ENCODE peak calls at places on chromosomes 3 and 15, in ten cellular contexts. One of them, this sample, is unnamed.

GRCh38 chr3:71066356-71066755 is 517.2 kb downstream of the FOXP1 start:
- DNase-seq in A549: no peak
- DNase-seq in tibial nerve: no peak
- DNase-seq in adrenal gland: no peak
- DNase-seq in fibroblast of lung: no peak
- DNase-seq in PC-9: no peak
- DNase-seq in sigmoid colon: no peak
- DNase-seq in left ventricle myocardium inferior: no peak
- DNase-seq in upper lobe of right lung: no peak
- DNase-seq in uterus: no peak
- DNase-seq in this sample: no peak

GRCh38 chr3:96266395-96267187 is 547.8 kb upstream of the EPHA6 start:
- DNase-seq in PC-9: peak; percentile 9
- DNase-seq in uterus: no peak
- DNase-seq in sigmoid colon: no peak
- DNase-seq in upper lobe of right lung: no peak
- DNase-seq in adrenal gland: no peak
- DNase-seq in A549: no peak
- DNase-seq in tibial nerve: no peak
- DNase-seq in left ventricle myocardium inferior: no peak
- DNase-seq in fibroblast of lung: peak; percentile 67
- DNase-seq in this sample: no peak

GRCh38 chr3:132356568-132356967 is 39.4 kb downstream of the ACP3 start:
- DNase-seq in left ventricle myocardium inferior: no peak
- DNase-seq in upper lobe of right lung: no peak
- DNase-seq in A549: no peak
- DNase-seq in PC-9: no peak
- DNase-seq in adrenal gland: no peak
- DNase-seq in tibial nerve: no peak
- DNase-seq in fibroblast of lung: no peak
- DNase-seq in uterus: no peak
- DNase-seq in sigmoid colon: no peak
- DNase-seq in this sample: no peak

GRCh38 chr15:63256433-63256884 is 20.9 kb upstream of the APH1B start:
- DNase-seq in adrenal gland: no peak
- DNase-seq in A549: peak; percentile 55
- DNase-seq in left ventricle myocardium inferior: no peak
- DNase-seq in fibroblast of lung: peak; percentile 86
- DNase-seq in PC-9: no peak
- DNase-seq in sigmoid colon: no peak
- DNase-seq in tibial nerve: no peak
- DNase-seq in upper lobe of right lung: no peak
- DNase-seq in uterus: no peak
- DNase-seq in this sample: no peak

GRCh38 chr3:9916346-9916733 is 558 bp upstream of the IL17RC start:
- DNase-seq in A549: no peak
- DNase-seq in sigmoid colon: peak; percentile 74
- DNase-seq in uterus: no peak
- DNase-seq in fibroblast of lung: peak; percentile 26
- DNase-seq in adrenal gland: no peak
- DNase-seq in upper lobe of right lung: no peak
- DNase-seq in left ventricle myocardium inferior: no peak
- DNase-seq in tibial nerve: peak; percentile 22
- DNase-seq in PC-9: no peak
- DNase-seq in this sample: no peak

GRCh38 chr15:62588930-62589655 is 424.0 kb upstream of the C2CD4B start:
- DNase-seq in A549: no peak
- DNase-seq in PC-9: no peak
- DNase-seq in adrenal gland: no peak
- DNase-seq in uterus: no peak
- DNase-seq in sigmoid colon: no peak
- DNase-seq in tibial nerve: no peak
- DNase-seq in upper lobe of right lung: no peak
- DNase-seq in left ventricle myocardium inferior: no peak
- DNase-seq in fibroblast of lung: peak; percentile 70
- DNase-seq in this sample: no peak

GRCh38 chr3:141795719-141796435 is 32.7 kb downstream of the GRK7 start:
- DNase-seq in upper lobe of right lung: peak; percentile 85
- DNase-seq in A549: no peak
- DNase-seq in adrenal gland: peak; percentile 79
- DNase-seq in tibial nerve: peak; percentile 40
- DNase-seq in left ventricle myocardium inferior: peak; percentile 65
- DNase-seq in uterus: peak; percentile 67
- DNase-seq in sigmoid colon: peak; percentile 86
- DNase-seq in PC-9: no peak
- DNase-seq in fibroblast of lung: peak; percentile 7
- DNase-seq in this sample: peak; percentile 70

GRCh38 chr3:39388741-39389248 is 5.6 kb downstream of the SLC25A38 start:
- DNase-seq in tibial nerve: no peak
- DNase-seq in adrenal gland: no peak
- DNase-seq in PC-9: no peak
- DNase-seq in A549: no peak
- DNase-seq in left ventricle myocardium inferior: no peak
- DNase-seq in uterus: no peak
- DNase-seq in fibroblast of lung: no peak
- DNase-seq in sigmoid colon: no peak
- DNase-seq in upper lobe of right lung: no peak
- DNase-seq in this sample: no peak

GRCh38 chr3:134985841-134986520 is 190.9 kb downstream of the EPHB1 start:
- DNase-seq in left ventricle myocardium inferior: no peak
- DNase-seq in A549: no peak
- DNase-seq in tibial nerve: no peak
- DNase-seq in PC-9: no peak
- DNase-seq in uterus: no peak
- DNase-seq in upper lobe of right lung: no peak
- DNase-seq in sigmoid colon: no peak
- DNase-seq in adrenal gland: no peak
- DNase-seq in fibroblast of lung: peak; percentile 3
- DNase-seq in this sample: no peak

DNA sequence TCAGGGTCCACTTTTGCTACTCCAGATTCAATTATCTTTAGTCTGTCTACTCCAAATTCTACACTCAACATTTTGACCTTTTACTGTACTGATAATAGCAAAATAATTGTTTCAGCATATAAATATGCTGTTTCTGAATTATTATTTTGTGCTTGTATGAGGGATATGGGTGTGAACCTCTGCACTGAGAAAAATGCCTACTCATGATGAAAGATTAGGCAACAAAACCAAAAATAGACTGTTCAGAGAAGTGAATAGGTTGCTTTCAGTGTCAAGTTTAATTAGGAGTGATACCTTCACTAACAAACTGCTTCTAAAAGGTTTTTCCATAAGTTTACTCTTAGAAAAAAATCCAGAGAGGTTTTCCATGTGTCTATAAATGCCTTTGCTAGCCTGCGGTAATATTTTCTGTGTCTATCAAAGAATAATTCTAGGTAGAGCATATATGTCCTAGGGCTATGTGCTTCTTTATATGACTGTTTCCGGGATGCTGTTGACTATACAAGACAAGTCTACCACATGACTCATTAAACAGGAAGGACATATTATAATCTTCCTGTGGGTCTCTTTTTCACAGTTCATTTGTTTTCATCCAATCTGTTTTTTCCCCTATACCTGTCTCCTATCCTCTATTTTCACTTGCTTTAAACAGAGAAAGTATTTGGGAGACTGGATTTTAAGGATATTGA is 218.5 kb upstream of the TTC14 start:
- DNase-seq in upper lobe of right lung: no peak
- DNase-seq in sigmoid colon: no peak
- DNase-seq in fibroblast of lung: no peak
- DNase-seq in uterus: no peak
- DNase-seq in PC-9: no peak
- DNase-seq in adrenal gland: no peak
- DNase-seq in tibial nerve: no peak
- DNase-seq in A549: no peak
- DNase-seq in left ventricle myocardium inferior: no peak
- DNase-seq in this sample: no peak
- H3K4me1 ChIP-seq in upper lobe of right lung: no peaks in the 10 kb centered on the region
- H3K4me1 ChIP-seq in sigmoid colon: no peaks in the 10 kb centered on the region
- H3K4me1 ChIP-seq in fibroblast of lung: no peaks in the 10 kb centered on the region
- H3K4me1 ChIP-seq in uterus: no peaks in the 10 kb centered on the region
- H3K4me1 ChIP-seq in PC-9: no peaks in the 10 kb centered on the region
- H3K4me1 ChIP-seq in adrenal gland: no peaks in the 10 kb centered on the region
- H3K4me1 ChIP-seq in tibial nerve: no peaks in the 10 kb centered on the region
- H3K4me1 ChIP-seq in A549: no peaks in the 10 kb centered on the region
- H3K4me1 ChIP-seq in left ventricle myocardium inferior: no peaks in the 10 kb centered on the region
- H3K4me1 ChIP-seq in this sample: no peaks in the 10 kb centered on the region

GRCh38 chr3:43696881-43697280 is 6.1 kb downstream of the ABHD5 start:
- DNase-seq in adrenal gland: no peak
- DNase-seq in upper lobe of right lung: no peak
- DNase-seq in A549: no peak
- DNase-seq in tibial nerve: no peak
- DNase-seq in left ventricle myocardium inferior: no peak
- DNase-seq in uterus: no peak
- DNase-seq in PC-9: no peak
- DNase-seq in sigmoid colon: no peak
- DNase-seq in fibroblast of lung: no peak
- DNase-seq in this sample: no peak

GRCh38 chr3:43693594-43693993 is 2.9 kb downstream of the ABHD5 start:
- DNase-seq in A549: no peak
- DNase-seq in uterus: no peak
- DNase-seq in adrenal gland: no peak
- DNase-seq in fibroblast of lung: no peak
- DNase-seq in PC-9: no peak
- DNase-seq in sigmoid colon: no peak
- DNase-seq in tibial nerve: no peak
- DNase-seq in upper lobe of right lung: no peak
- DNase-seq in left ventricle myocardium inferior: no peak
- DNase-seq in this sample: no peak

GRCh38 chr3:43695443-43695842 is 4.7 kb downstream of the ABHD5 start:
- DNase-seq in fibroblast of lung: peak; percentile 65
- DNase-seq in tibial nerve: no peak
- DNase-seq in sigmoid colon: no peak
- DNase-seq in PC-9: no peak
- DNase-seq in A549: no peak
- DNase-seq in adrenal gland: no peak
- DNase-seq in uterus: no peak
- DNase-seq in left ventricle myocardium inferior: no peak
- DNase-seq in upper lobe of right lung: no peak
- DNase-seq in this sample: no peak

GRCh38 chr3:43692971-43693370 is 2.2 kb downstream of the ABHD5 start:
- DNase-seq in tibial nerve: no peak
- DNase-seq in uterus: no peak
- DNase-seq in PC-9: no peak
- DNase-seq in fibroblast of lung: no peak
- DNase-seq in upper lobe of right lung: no peak
- DNase-seq in adrenal gland: no peak
- DNase-seq in sigmoid colon: no peak
- DNase-seq in left ventricle myocardium inferior: no peak
- DNase-seq in A549: no peak
- DNase-seq in this sample: no peak

DNA sequence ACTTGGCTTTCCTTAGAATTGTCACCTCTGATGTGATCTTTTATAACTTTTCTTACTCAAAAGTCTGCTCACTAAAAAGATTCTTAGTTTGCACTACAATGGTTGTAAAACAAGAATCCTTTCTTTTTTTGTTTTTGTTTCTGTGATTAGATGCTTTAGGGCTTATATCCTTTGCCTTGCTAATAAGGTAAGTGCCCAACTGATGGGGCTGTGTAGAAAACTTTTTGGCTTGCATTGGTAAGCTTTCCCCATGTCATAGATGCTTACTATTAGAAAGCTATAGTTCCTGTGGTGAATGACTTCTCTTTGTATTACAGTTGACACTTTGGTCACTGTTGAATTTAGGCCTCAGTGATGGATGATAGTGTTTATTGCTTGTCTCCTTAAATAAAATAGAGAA is 5.1 kb downstream of the ABHD5 start:
- DNase-seq in left ventricle myocardium inferior: no peak
- DNase-seq in adrenal gland: no peak
- DNase-seq in tibial nerve: no peak
- DNase-seq in fibroblast of lung: no peak
- DNase-seq in uterus: no peak
- DNase-seq in PC-9: no peak
- DNase-seq in sigmoid colon: no peak
- DNase-seq in upper lobe of right lung: no peak
- DNase-seq in A549: no peak
- DNase-seq in this sample: no peak
- H3K27ac ChIP-seq in left ventricle myocardium inferior: peak overlapping the region; percentile 20
- H3K27ac ChIP-seq in adrenal gland: no peak overlapping the region
- H3K27ac ChIP-seq in tibial nerve: no peak overlapping the region
- H3K27ac ChIP-seq in fibroblast of lung: no peak overlapping the region
- H3K27ac ChIP-seq in uterus: no peak overlapping the region
- H3K27ac ChIP-seq in PC-9: peak overlapping the region; percentile 34
- H3K27ac ChIP-seq in sigmoid colon: no peak overlapping the region
- H3K27ac ChIP-seq in upper lobe of right lung: peak overlapping the region; percentile 44
- H3K27ac ChIP-seq in A549: no peak overlapping the region
- H3K27ac ChIP-seq in this sample: no peak overlapping the region

GRCh38 chr3:66405701-66406091 is 95.1 kb downstream of the LRIG1 start:
- DNase-seq in upper lobe of right lung: no peak
- DNase-seq in left ventricle myocardium inferior: no peak
- DNase-seq in PC-9: no peak
- DNase-seq in fibroblast of lung: peak; percentile 95
- DNase-seq in uterus: no peak
- DNase-seq in sigmoid colon: peak; percentile 89
- DNase-seq in adrenal gland: no peak
- DNase-seq in tibial nerve: no peak
- DNase-seq in A549: no peak
- DNase-seq in this sample: peak; percentile 90

GRCh38 chr3:66403268-66403990 is 97.4 kb downstream of the LRIG1 start:
- DNase-seq in A549: no peak
- DNase-seq in uterus: no peak
- DNase-seq in fibroblast of lung: peak; percentile 64
- DNase-seq in PC-9: no peak
- DNase-seq in adrenal gland: no peak
- DNase-seq in tibial nerve: no peak
- DNase-seq in upper lobe of right lung: no peak
- DNase-seq in left ventricle myocardium inferior: no peak
- DNase-seq in sigmoid colon: peak; percentile 66
- DNase-seq in this sample: no peak

GRCh38 chr3:66402596-66403267 is 98.1 kb downstream of the LRIG1 start:
- DNase-seq in A549: no peak
- DNase-seq in tibial nerve: no peak
- DNase-seq in uterus: peak; percentile 23
- DNase-seq in PC-9: no peak
- DNase-seq in left ventricle myocardium inferior: no peak
- DNase-seq in fibroblast of lung: peak; percentile 78
- DNase-seq in adrenal gland: no peak
- DNase-seq in sigmoid colon: peak; percentile 75
- DNase-seq in upper lobe of right lung: no peak
- DNase-seq in this sample: no peak

GRCh38 chr3:66404903-66405700 is 95.7 kb downstream of the LRIG1 start:
- DNase-seq in sigmoid colon: peak; percentile 66
- DNase-seq in fibroblast of lung: peak; percentile 52
- DNase-seq in tibial nerve: no peak
- DNase-seq in adrenal gland: no peak
- DNase-seq in left ventricle myocardium inferior: no peak
- DNase-seq in A549: no peak
- DNase-seq in PC-9: no peak
- DNase-seq in upper lobe of right lung: no peak
- DNase-seq in uterus: no peak
- DNase-seq in this sample: no peak

GRCh38 chr3:66404246-66404645 is 96.6 kb downstream of the LRIG1 start:
- DNase-seq in fibroblast of lung: no peak
- DNase-seq in adrenal gland: no peak
- DNase-seq in A549: no peak
- DNase-seq in left ventricle myocardium inferior: no peak
- DNase-seq in upper lobe of right lung: no peak
- DNase-seq in sigmoid colon: peak; percentile 49
- DNase-seq in tibial nerve: no peak
- DNase-seq in PC-9: no peak
- DNase-seq in uterus: no peak
- DNase-seq in this sample: no peak
- H3K4me1 ChIP-seq in fibroblast of lung: peaks cover 33% of the 10 kb centered on the region
- H3K4me1 ChIP-seq in adrenal gland: no peaks in the 10 kb centered on the region
- H3K4me1 ChIP-seq in A549: no peaks in the 10 kb centered on the region
- H3K4me1 ChIP-seq in left ventricle myocardium inferior: peaks cover 63% of the 10 kb centered on the region
- H3K4me1 ChIP-seq in upper lobe of right lung: no peaks in the 10 kb centered on the region
- H3K4me1 ChIP-seq in sigmoid colon: peaks cover 98% of the 10 kb centered on the region
- H3K4me1 ChIP-seq in tibial nerve: peaks cover 50% of the 10 kb centered on the region
- H3K4me1 ChIP-seq in PC-9: peaks cover 4% of the 10 kb centered on the region
- H3K4me1 ChIP-seq in uterus: no peaks in the 10 kb centered on the region
- H3K4me1 ChIP-seq in this sample: peaks cover 71% of the 10 kb centered on the region

GRCh38 chr15:70387086-70387485 is 289.4 kb upstream of the TLE3 start:
- DNase-seq in A549: no peak
- DNase-seq in left ventricle myocardium inferior: no peak
- DNase-seq in sigmoid colon: no peak
- DNase-seq in tibial nerve: no peak
- DNase-seq in fibroblast of lung: no peak
- DNase-seq in PC-9: no peak
- DNase-seq in adrenal gland: peak; percentile 45
- DNase-seq in upper lobe of right lung: no peak
- DNase-seq in uterus: no peak
- DNase-seq in this sample: no peak
- H3K27ac ChIP-seq in A549: no peak overlapping the region
- H3K27ac ChIP-seq in left ventricle myocardium inferior: no peak overlapping the region
- H3K27ac ChIP-seq in sigmoid colon: no peak overlapping the region
- H3K27ac ChIP-seq in tibial nerve: no peak overlapping the region
- H3K27ac ChIP-seq in fibroblast of lung: no peak overlapping the region
- H3K27ac ChIP-seq in PC-9: no peak overlapping the region
- H3K27ac ChIP-seq in adrenal gland: no peak overlapping the region
- H3K27ac ChIP-seq in upper lobe of right lung: no peak overlapping the region
- H3K27ac ChIP-seq in uterus: peak overlapping the region; percentile 18
- H3K27ac ChIP-seq in this sample: no peak overlapping the region

This sample was measured in psoas muscle.